ENCODE peak calls at places on chromosomes 6 and 20, in nine cellular contexts. P is mesendoderm, J is AG09309, V is adrenal gland, U is GM23338, B is AG10803, E is cardiac muscle cell, Z is foreskin fibroblast, Q is left ventricle myocardium inferior. I is an unnamed sample.

GRCh38 chr20:11373391-11373790 is 544.3 kb upstream of the BTBD3 start:
- DNase-seq in P (no peak), Z (no peak), U (no peak), V (no peak), E (peak; percentile 61), J (no peak), Q (no peak), B (no peak), I (no peak)

GRCh38 chr6:28080631-28081485 is 490 bp downstream of the ZNF165 start:
- DNase-seq in Q (peak; percentile 94), B (peak; percentile 97), P (peak; percentile 99), Z (peak; percentile 95), V (peak; percentile 97), E (peak; percentile 99), U (peak; percentile 97), J (peak; percentile 92), I (peak; percentile 93)

GRCh38 chr6:166266336-166266735 is 41.9 kb downstream of the PRR18 start:
- DNase-seq in V (no peak), P (peak; percentile 76), E (no peak), Q (no peak), U (no peak), B (no peak), J (no peak), Z (no peak), I (no peak)

GRCh38 chr6:154569136-154569862 is 58.8 kb upstream of the CNKSR3 start:
- DNase-seq in P (no peak), B (no peak), V (no peak), J (no peak), E (no peak), Z (no peak), U (no peak), Q (no peak), I (no peak)

GRCh38 chr6:153108320-153108719 is 22.8 kb downstream of the RGS17 start:
- DNase-seq in Q (no peak), J (no peak), Z (no peak), V (no peak), E (peak; percentile 53), U (peak; percentile 50), P (peak; percentile 48), B (peak; percentile 44), I (no peak)

GRCh38 chr6:88952065-88952704 is 11.2 kb downstream of the RNGTT start:
- DNase-seq in J (no peak), U (no peak), P (no peak), B (no peak), V (no peak), Z (no peak), Q (no peak), E (peak; percentile 48), I (no peak)

GRCh38 chr6:108526739-108527174 is 34.0 kb upstream of the FOXO3 start:
- DNase-seq in J (peak; percentile 17), Z (peak; percentile 25), B (peak; percentile 55), V (no peak), Q (no peak), U (peak; percentile 80), P (peak; percentile 59), E (peak; percentile 69), I (peak; percentile 31)

GRCh38 chr6:84645000-84645399 is 119.4 kb downstream of the TBX18 start:
- DNase-seq in E (peak; percentile 48), J (no peak), U (no peak), B (peak; percentile 53), Q (no peak), Z (peak; percentile 57), V (no peak), P (no peak), I (no peak)

GRCh38 chr6:40187654-40188053 is 253.4 kb upstream of the MOCS1 start:
- DNase-seq in P (peak; percentile 42), E (no peak), B (no peak), J (no peak), Z (no peak), U (no peak), V (no peak), Q (no peak), I (no peak)

GRCh38 chr20:33667245-33668086 is 723 bp downstream of the ACTL10 start:
- DNase-seq in B (peak; percentile 59), U (no peak), J (no peak), Q (peak; percentile 58), P (peak; percentile 75), E (peak; percentile 86), Z (peak; percentile 74), V (peak; percentile 75), I (no peak)

GRCh38 chr20:25007491-25008305 is 15.1 kb upstream of the APMAP start:
- DNase-seq in V (no peak), E (no peak), P (no peak), J (no peak), Q (no peak), B (no peak), U (no peak), Z (no peak), I (no peak)

GRCh38 chr20:50189681-50190250 is 864 bp upstream of the CEBPB start:
- DNase-seq in V (peak; percentile 86), Q (peak; percentile 45), P (peak; percentile 38), E (peak; percentile 22), Z (no peak), U (peak; percentile 83), B (no peak), J (no peak), I (no peak)

GRCh38 chr20:25271486-25272222 is 23.8 kb downstream of the PYGB start:
- DNase-seq in E (no peak), V (no peak), Q (peak; percentile 6), U (no peak), B (no peak), Z (no peak), P (no peak), J (no peak), I (no peak)

GRCh38 chr6:85459224-85459901 is 9.5 kb downstream of the NT5E start:
- DNase-seq in U (no peak), E (peak; percentile 83), Z (peak; percentile 82), J (peak; percentile 95), Q (no peak), B (peak; percentile 97), V (no peak), P (no peak), I (peak; percentile 59)

GRCh38 chr6:143510991-143511891 is at the start of gene FUCA2:
- DNase-seq in J (peak; percentile 34), E (peak; percentile 95), U (peak; percentile 96), Q (peak; percentile 94), B (peak; percentile 86), Z (peak; percentile 90), V (peak; percentile 95), P (peak; percentile 93), I (peak; percentile 74)

GRCh38 chr6:3328145-3328544 is 69.4 kb downstream of the PSMG4 start:
- DNase-seq in V (no peak), B (no peak), E (peak; percentile 46), Q (no peak), Z (no peak), P (no peak), J (no peak), U (no peak), I (peak; percentile 59)

GRCh38 chr6:87972279-87972678 is 75.4 kb upstream of the SPACA1 start:
- DNase-seq in B (no peak), J (no peak), U (no peak), Q (no peak), Z (no peak), V (no peak), E (no peak), P (no peak), I (no peak)

GRCh38 chr20:46507760-46508407 is 5.5 kb downstream of the ZNF334 start:
- DNase-seq in P (no peak), V (no peak), B (no peak), Z (no peak), J (no peak), E (no peak), Q (no peak), U (no peak), I (no peak)

GRCh38 chr20:46501337-46501942 is 11.9 kb downstream of the ZNF334 start:
- DNase-seq in V (no peak), E (peak; percentile 1), B (no peak), Z (no peak), Q (no peak), P (peak; percentile 39), J (no peak), U (peak; percentile 11), I (no peak)

GRCh38 chr20:46505501-46505900 is 7.9 kb downstream of the ZNF334 start:
- DNase-seq in B (no peak), P (no peak), U (no peak), Z (no peak), Q (no peak), V (no peak), J (no peak), E (no peak), I (no peak)

GRCh38 chr20:46501961-46502360 is 11.4 kb downstream of the ZNF334 start:
- DNase-seq in U (peak; percentile 15), Q (no peak), P (peak; percentile 28), V (no peak), E (no peak), Z (no peak), B (no peak), J (no peak), I (no peak)
- H3K4me3 ChIP-seq in U (no peak overlapping the region), Q (no peak overlapping the region), P (peak overlapping the region; percentile 33), V (no peak overlapping the region), E (no peak overlapping the region), Z (no peak overlapping the region), B (no peak overlapping the region), J (no peak overlapping the region), I (no peak overlapping the region)

DNA sequence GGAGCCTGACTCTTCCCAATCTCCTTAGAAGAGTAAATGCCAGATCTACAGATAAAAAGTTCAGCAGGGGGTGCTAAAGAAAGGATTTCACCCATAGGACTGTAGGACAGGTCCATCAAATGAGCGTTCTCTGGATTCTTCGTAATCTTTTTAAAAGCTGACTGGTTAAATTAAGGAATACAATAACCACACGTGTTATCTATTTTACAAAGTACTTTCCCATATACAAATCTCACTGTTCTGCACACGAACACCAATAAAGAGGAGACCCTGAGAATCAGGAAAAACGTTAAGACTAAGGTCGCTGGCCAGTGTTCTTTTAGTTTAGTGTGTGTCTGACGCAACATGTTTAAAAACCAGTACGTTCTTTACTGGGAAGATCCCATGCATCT is 542 bp downstream of the TUBE1 start:
- DNase-seq in J (peak; percentile 18), Q (no peak), U (peak; percentile 56), P (peak; percentile 63), V (no peak), E (peak; percentile 44), Z (peak; percentile 30), B (peak; percentile 55), I (no peak)
- H3K4me3 ChIP-seq in J (peak overlapping the region; percentile 62), Q (peak overlapping the region; percentile 85), U (peak overlapping the region; percentile 65), P (peak overlapping the region; percentile 77), V (peak overlapping the region; percentile 62), E (peak overlapping the region; percentile 50), Z (peak overlapping the region; percentile 93), B (peak overlapping the region; percentile 66), I (peak overlapping the region; percentile 59)

DNA sequence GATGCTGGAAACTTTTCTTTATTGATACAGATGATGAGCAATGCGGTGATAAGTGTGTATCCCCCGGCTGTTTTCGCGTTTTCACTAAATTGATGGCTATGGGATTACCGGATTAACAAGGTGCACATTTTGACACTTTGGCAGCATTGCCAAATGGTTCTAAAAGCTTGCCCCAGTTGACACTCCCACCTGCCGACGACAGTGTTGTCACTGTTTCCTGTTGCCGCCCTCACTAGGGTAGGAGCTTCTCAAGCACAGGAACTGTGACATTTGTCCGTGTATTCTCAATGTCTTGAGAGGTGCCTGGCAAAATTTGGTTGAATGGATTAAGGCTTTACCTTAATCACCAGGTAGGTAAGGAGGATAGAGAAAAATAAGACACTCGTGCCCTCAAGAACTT is 9.8 kb upstream of the MAPK13 start:
- DNase-seq in B (no peak), E (no peak), J (no peak), U (no peak), Z (no peak), Q (no peak), V (no peak), P (peak; percentile 78), I (no peak)
- H3K4me3 ChIP-seq in B (no peak overlapping the region), E (no peak overlapping the region), J (no peak overlapping the region), U (no peak overlapping the region), Z (no peak overlapping the region), Q (peak overlapping the region; percentile 11), V (no peak overlapping the region), P (no peak overlapping the region), I (no peak overlapping the region)

GRCh38 chr6:6725834-6726194 is 137.3 kb downstream of the LY86 start:
- DNase-seq in J (no peak), Z (no peak), B (no peak), Q (no peak), U (no peak), P (no peak), E (no peak), V (no peak), I (no peak)
- H3K4me3 ChIP-seq in J (no peak overlapping the region), Z (no peak overlapping the region), B (no peak overlapping the region), Q (no peak overlapping the region), U (no peak overlapping the region), P (no peak overlapping the region), E (no peak overlapping the region), V (no peak overlapping the region), I (no peak overlapping the region)

I was measured in SJSA1.